ENCODE peak calls at places on chromosomes 13 and 19, in four cellular contexts. One of them, this sample, is unnamed.

GRCh38 chr19:28217064-28217463 is 995.9 kb downstream of the UQCRFS1 start:
- DNase-seq in K562: no peak
- DNase-seq in HCT116: no peak
- DNase-seq in HepG2: no peak
- DNase-seq in this sample: no peak

GRCh38 chr13:50227356-50227755 is 212.1 kb downstream of the KCNRG start:
- DNase-seq in HCT116: no peak
- DNase-seq in HepG2: no peak
- DNase-seq in K562: no peak
- DNase-seq in this sample: no peak

GRCh38 chr19:1300744-1301490 is 15.2 kb downstream of the EFNA2 start:
- DNase-seq in K562: no peak
- DNase-seq in HepG2: no peak
- DNase-seq in HCT116: no peak
- DNase-seq in this sample: no peak

GRCh38 chr13:98691360-98691759 is 61.1 kb downstream of the SLC15A1 start:
- DNase-seq in HCT116: no peak
- DNase-seq in K562: no peak
- DNase-seq in HepG2: no peak
- DNase-seq in this sample: no peak

GRCh38 chr19:38194061-38194701 is 29.8 kb downstream of the DPF1 start:
- DNase-seq in HepG2: peak; percentile 49
- DNase-seq in K562: no peak
- DNase-seq in HCT116: no peak
- DNase-seq in this sample: no peak

GRCh38 chr19:33260628-33261418 is 35.2 kb upstream of the SLC7A10 start:
- DNase-seq in HCT116: no peak
- DNase-seq in K562: no peak
- DNase-seq in HepG2: no peak
- DNase-seq in this sample: no peak

GRCh38 chr19:10979950-10980349 is 19.1 kb downstream of the SMARCA4 start:
- DNase-seq in HCT116: no peak
- DNase-seq in HepG2: no peak
- DNase-seq in K562: no peak
- DNase-seq in this sample: no peak

GRCh38 chr19:51959791-51960190 is 26.8 kb downstream of the ZNF350 start:
- DNase-seq in HepG2: no peak
- DNase-seq in HCT116: no peak
- DNase-seq in K562: no peak
- DNase-seq in this sample: no peak

GRCh38 chr13:109479991-109480696 is 306.2 kb downstream of the IRS2 start:
- DNase-seq in K562: no peak
- DNase-seq in HCT116: no peak
- DNase-seq in HepG2: no peak
- DNase-seq in this sample: no peak

GRCh38 chr13:43153436-43154082 is 130.2 kb downstream of the DNAJC15 start:
- DNase-seq in HCT116: no peak
- DNase-seq in HepG2: no peak
- DNase-seq in K562: no peak
- DNase-seq in this sample: no peak

GRCh38 chr13:40619479-40619814 is 47.0 kb downstream of the FOXO1 start:
- DNase-seq in HepG2: peak; percentile 35
- DNase-seq in K562: no peak
- DNase-seq in HCT116: no peak
- DNase-seq in this sample: no peak

GRCh38 chr13:46126552-46127171 is 21.8 kb upstream of the CPB2 start:
- DNase-seq in HCT116: peak; percentile 57
- DNase-seq in HepG2: peak; percentile 75
- DNase-seq in K562: peak; percentile 67
- DNase-seq in this sample: peak; percentile 45

GRCh38 chr13:75407998-75408397 is 74.0 kb downstream of the TBC1D4 start:
- DNase-seq in K562: no peak
- DNase-seq in HepG2: no peak
- DNase-seq in HCT116: no peak
- DNase-seq in this sample: no peak

GRCh38 chr19:14433454-14434156 is 499 bp downstream of the PKN1 start:
- DNase-seq in HCT116: no peak
- DNase-seq in K562: no peak
- DNase-seq in HepG2: no peak
- DNase-seq in this sample: no peak

GRCh38 chr13:107765724-107766436 is 449.5 kb downstream of the LIG4 start:
- DNase-seq in HCT116: no peak
- DNase-seq in K562: no peak
- DNase-seq in HepG2: no peak
- DNase-seq in this sample: no peak

GRCh38 chr19:38252385-38252784 is 3.8 kb downstream of the PPP1R14A start:
- DNase-seq in HepG2: no peak
- DNase-seq in HCT116: no peak
- DNase-seq in K562: no peak
- DNase-seq in this sample: no peak

GRCh38 chr13:35727881-35728280 is 251.4 kb upstream of the MAB21L1 start:
- DNase-seq in K562: no peak
- DNase-seq in HepG2: no peak
- DNase-seq in HCT116: no peak
- DNase-seq in this sample: no peak

GRCh38 chr13:44153536-44153935 is 220.1 kb upstream of the SERP2 start:
- DNase-seq in HCT116: no peak
- DNase-seq in K562: no peak
- DNase-seq in HepG2: no peak
- DNase-seq in this sample: no peak

GRCh38 chr13:113152894-113153809 is 5.3 kb upstream of the PROZ start:
- DNase-seq in HCT116: no peak
- DNase-seq in K562: peak; percentile 35
- DNase-seq in HepG2: peak; percentile 36
- DNase-seq in this sample: no peak

GRCh38 chr19:45160870-45161714 is at the start of gene NKPD1:
- DNase-seq in HCT116: no peak
- DNase-seq in K562: no peak
- DNase-seq in HepG2: no peak
- DNase-seq in this sample: no peak

GRCh38 chr13:40974460-40975407 is 44.4 kb downstream of the ELF1 start:
- DNase-seq in HepG2: peak; percentile 65
- DNase-seq in HCT116: peak; percentile 23
- DNase-seq in K562: peak; percentile 69
- DNase-seq in this sample: no peak

GRCh38 chr13:44431150-44431549 is 57.5 kb downstream of the SERP2 start:
- DNase-seq in HepG2: peak; percentile 70
- DNase-seq in HCT116: no peak
- DNase-seq in K562: no peak
- DNase-seq in this sample: no peak

GRCh38 chr19:18995804-18996241 is 37.5 kb downstream of the SUGP2 start:
- DNase-seq in HepG2: peak; percentile 57
- DNase-seq in K562: peak; percentile 77
- DNase-seq in HCT116: peak; percentile 23
- DNase-seq in this sample: no peak

GRCh38 chr13:79724348-79725103 is 243.6 kb downstream of the NDFIP2 start:
- DNase-seq in HepG2: peak; percentile 89
- DNase-seq in K562: no peak
- DNase-seq in HCT116: no peak
- DNase-seq in this sample: no peak

GRCh38 chr19:9309974-9310446 is 372 bp upstream of the ZNF699 start:
- DNase-seq in HCT116: peak; percentile 91
- DNase-seq in K562: peak; percentile 94
- DNase-seq in HepG2: no peak
- DNase-seq in this sample: peak; percentile 89

GRCh38 chr19:2099937-2100718 is 3.4 kb downstream of the IZUMO4 start:
- DNase-seq in HCT116: no peak
- DNase-seq in K562: no peak
- DNase-seq in HepG2: no peak
- DNase-seq in this sample: no peak

GRCh38 chr13:67230774-67231480 is 791 bp upstream of the PCDH9 start:
- DNase-seq in HCT116: no peak
- DNase-seq in HepG2: peak; percentile 9
- DNase-seq in K562: peak; percentile 27
- DNase-seq in this sample: no peak

GRCh38 chr19:944663-945241 is 18.9 kb downstream of the ARID3A start:
- DNase-seq in HCT116: no peak
- DNase-seq in K562: no peak
- DNase-seq in HepG2: no peak
- DNase-seq in this sample: no peak

GRCh38 chr19:3224346-3225325 is at the start of gene CELF5:
- DNase-seq in K562: peak; percentile 90
- DNase-seq in HCT116: no peak
- DNase-seq in HepG2: no peak
- DNase-seq in this sample: no peak

GRCh38 chr19:45403272-45403671 is 1.6 kb downstream of the PPP1R13L start:
- DNase-seq in HCT116: no peak
- DNase-seq in K562: no peak
- DNase-seq in HepG2: no peak
- DNase-seq in this sample: no peak

GRCh38 chr13:111915104-111915551 is 151.8 kb upstream of the SOX1 start:
- DNase-seq in HCT116: no peak
- DNase-seq in K562: no peak
- DNase-seq in HepG2: no peak
- DNase-seq in this sample: no peak

GRCh38 chr13:45162821-45163220 is 38.0 kb downstream of the KCTD4 start:
- DNase-seq in HepG2: no peak
- DNase-seq in HCT116: peak; percentile 76
- DNase-seq in K562: no peak
- DNase-seq in this sample: peak; percentile 53

GRCh38 chr19:44792286-44792685 is 14.6 kb downstream of the CBLC start:
- DNase-seq in K562: no peak
- DNase-seq in HepG2: no peak
- DNase-seq in HCT116: no peak
- DNase-seq in this sample: no peak

GRCh38 chr19:48806518-48806817 is 4.4 kb downstream of the BCAT2 start:
- DNase-seq in HCT116: no peak
- DNase-seq in HepG2: no peak
- DNase-seq in K562: peak; percentile 4
- DNase-seq in this sample: no peak

GRCh38 chr19:47109541-47110375 is 3.8 kb downstream of the ZC3H4 start:
- DNase-seq in HCT116: no peak
- DNase-seq in HepG2: no peak
- DNase-seq in K562: peak; percentile 59
- DNase-seq in this sample: no peak

DNA sequence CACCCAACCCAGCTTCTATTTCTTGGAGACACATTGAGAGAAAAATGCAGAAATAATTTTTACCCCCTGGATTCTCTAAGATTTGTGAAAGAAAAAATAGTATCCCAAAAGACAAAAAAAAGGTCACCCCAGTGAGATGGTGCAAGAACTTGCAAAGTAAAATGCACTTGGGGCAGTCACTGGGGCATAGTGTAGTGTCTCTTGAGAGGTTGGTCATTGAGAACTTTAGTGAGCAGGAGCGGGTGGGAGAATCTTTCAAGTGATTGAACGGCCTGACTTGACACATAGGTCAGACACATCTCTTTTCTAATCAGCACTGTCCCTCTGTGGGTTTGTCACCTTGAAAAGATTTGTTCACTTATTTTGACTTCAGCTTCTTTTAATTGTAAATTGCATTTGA is 2.4 kb downstream of the ZNF85 start:
- DNase-seq in K562: no peak
- DNase-seq in HCT116: no peak
- DNase-seq in HepG2: no peak
- DNase-seq in this sample: no peak
- TF ChIP-seq TCF7L2 in K562: no peak
- TF ChIP-seq TCF7L2 in HCT116: no peak
- TF ChIP-seq TCF7L2 in HepG2: no peak
- TF ChIP-seq TCF7L2 in this sample: no peak

GRCh38 chr13:26785845-26786630 is 25.5 kb upstream of the GPR12 start:
- DNase-seq in HCT116: no peak
- DNase-seq in K562: no peak
- DNase-seq in HepG2: no peak
- DNase-seq in this sample: no peak
- H3K4me3 ChIP-seq in HCT116: no peak overlapping the region
- H3K4me3 ChIP-seq in K562: no peak overlapping the region
- H3K4me3 ChIP-seq in HepG2: no peak overlapping the region
- H3K4me3 ChIP-seq in this sample: no peak overlapping the region

DNA sequence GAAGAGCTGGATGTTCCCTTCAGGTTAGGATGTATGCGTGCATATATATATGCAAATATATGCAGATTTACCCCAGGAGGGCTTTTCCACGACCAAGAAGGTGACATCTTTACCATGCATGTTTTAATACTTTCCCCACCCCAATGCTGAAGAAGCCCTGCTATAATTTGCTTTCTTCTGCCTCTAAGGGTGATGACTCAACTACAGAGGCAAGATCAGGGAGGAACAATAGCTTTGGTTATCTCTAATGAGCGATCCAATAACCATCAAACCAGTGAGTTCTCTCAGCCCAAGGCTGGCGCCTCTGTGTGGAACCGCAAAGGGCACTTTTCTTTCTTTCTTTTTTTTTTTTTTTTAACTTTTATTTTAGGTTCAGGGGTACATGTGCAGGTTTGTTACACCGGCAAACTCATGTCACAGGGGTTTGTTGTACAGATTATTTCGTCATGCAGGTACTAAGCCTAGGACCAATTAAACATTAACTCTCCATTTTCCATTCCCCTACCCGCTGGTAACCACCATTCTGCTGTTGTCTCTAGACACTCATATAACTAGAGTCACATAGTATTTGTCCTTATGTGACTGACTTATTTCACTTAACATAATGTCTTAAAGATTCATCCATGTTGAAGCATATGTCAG is 25.7 kb upstream of the UBE2L5 start:
- DNase-seq in K562: no peak
- DNase-seq in HCT116: no peak
- DNase-seq in HepG2: no peak
- DNase-seq in this sample: no peak
- TF ChIP-seq REST in K562: no peak
- TF ChIP-seq REST in HCT116: no peak
- TF ChIP-seq REST in HepG2: no peak
- TF ChIP-seq REST in this sample: no peak

DNA sequence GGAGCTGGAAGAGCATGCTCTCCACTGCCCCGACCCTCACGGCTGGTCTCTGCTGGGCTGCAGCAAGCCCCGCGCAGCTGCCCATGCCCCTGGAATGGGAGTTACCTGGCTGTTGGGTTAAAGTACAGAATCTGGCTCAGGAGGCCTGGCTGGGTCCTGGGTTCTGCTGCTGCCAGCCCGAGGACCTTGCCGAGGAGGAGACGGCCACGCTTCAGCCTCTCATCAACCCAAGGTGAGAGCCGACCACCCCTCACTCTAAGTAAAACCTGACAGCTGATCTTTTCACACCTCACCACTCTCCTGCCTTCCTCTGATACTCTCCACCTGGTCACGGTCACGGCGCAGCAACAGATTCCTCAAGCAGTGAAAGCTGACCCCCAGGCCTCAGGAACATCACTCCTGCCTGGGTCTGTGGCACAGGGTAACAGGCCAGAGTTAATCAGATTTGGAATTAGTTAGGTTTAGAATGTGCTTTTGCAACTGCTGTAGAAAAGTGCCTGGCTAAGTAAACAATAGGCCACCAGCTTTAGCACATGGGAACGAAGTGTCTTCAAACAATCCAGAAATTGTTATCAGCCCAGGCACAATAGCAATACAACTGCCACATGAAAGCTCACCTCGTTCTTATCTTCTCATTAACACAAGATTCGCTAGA is 20.5 kb downstream of the RAB20 start:
- DNase-seq in HCT116: no peak
- DNase-seq in K562: no peak
- DNase-seq in HepG2: no peak
- DNase-seq in this sample: no peak
- TF ChIP-seq TCF7L2 in HCT116: no peak
- TF ChIP-seq TCF7L2 in K562: no peak
- TF ChIP-seq TCF7L2 in HepG2: no peak
- TF ChIP-seq TCF7L2 in this sample: no peak